ENCODE peak calls at places on chromosome 21, in nine cellular contexts. G, T, N, M, R, L, B, Q and D are unnamed samples.

GRCh38 chr21:31343680-31344480 is at the start of gene TIAM1:
- DNase-seq in G (no peak), T (no peak), N (peak; percentile 66), M (peak; percentile 64), R (peak; percentile 74), L (peak; percentile 75), B (peak; percentile 68), Q (peak; percentile 5), D (no peak)

GRCh38 chr21:39088831-39089380 is 94.3 kb downstream of the PSMG1 start:
- DNase-seq in G (no peak), T (no peak), N (peak; percentile 82), M (no peak), R (no peak), L (peak; percentile 58), B (no peak), Q (no peak), D (no peak)

GRCh38 chr21:38170283-38170682 is 86.5 kb upstream of the KCNJ15 start:
- DNase-seq in G (no peak), T (no peak), N (peak; percentile 12), M (no peak), R (no peak), L (peak; percentile 17), B (no peak), Q (no peak), D (no peak)

GRCh38 chr21:34190576-34191301 is 117.4 kb downstream of the MRPS6 start:
- DNase-seq in G (no peak), T (no peak), N (no peak), M (no peak), R (no peak), L (no peak), B (no peak), Q (no peak), D (no peak)

GRCh38 chr21:44294391-44295162 is 5.3 kb upstream of the PFKL start:
- DNase-seq in G (peak; percentile 69), T (no peak), N (peak; percentile 7), M (peak; percentile 75), R (peak; percentile 92), L (peak; percentile 40), B (peak; percentile 91), Q (no peak), D (peak; percentile 43)

GRCh38 chr21:41886331-41886730 is 7.2 kb upstream of the PRDM15 start:
- DNase-seq in G (no peak), T (no peak), N (no peak), M (no peak), R (no peak), L (no peak), B (no peak), Q (no peak), D (no peak)

GRCh38 chr21:17679002-17679600 is 66.4 kb upstream of the BTG3 start:
- DNase-seq in G (no peak), T (peak; percentile 29), N (peak; percentile 71), M (peak; percentile 24), R (no peak), L (peak; percentile 53), B (no peak), Q (no peak), D (no peak)

GRCh38 chr21:39660191-39660590 is 47.5 kb downstream of the B3GALT5 start:
- DNase-seq in G (no peak), T (no peak), N (peak; percentile 64), M (no peak), R (no peak), L (peak; percentile 49), B (peak; percentile 35), Q (no peak), D (no peak)

GRCh38 chr21:16708431-16708830 is 804.4 kb upstream of the CXADR start:
- DNase-seq in G (no peak), T (no peak), N (peak; percentile 29), M (no peak), R (no peak), L (peak; percentile 10), B (no peak), Q (no peak), D (no peak)

GRCh38 chr21:15841856-15842564 is 112.2 kb downstream of the USP25 start:
- DNase-seq in G (no peak), T (peak; percentile 53), N (peak; percentile 75), M (no peak), R (no peak), L (peak; percentile 56), B (no peak), Q (no peak), D (no peak)

GRCh38 chr21:42056996-42057689 is 14.0 kb upstream of the UMODL1 start:
- DNase-seq in G (no peak), T (no peak), N (peak; percentile 93), M (no peak), R (no peak), L (peak; percentile 53), B (no peak), Q (peak; percentile 75), D (no peak)

DNA sequence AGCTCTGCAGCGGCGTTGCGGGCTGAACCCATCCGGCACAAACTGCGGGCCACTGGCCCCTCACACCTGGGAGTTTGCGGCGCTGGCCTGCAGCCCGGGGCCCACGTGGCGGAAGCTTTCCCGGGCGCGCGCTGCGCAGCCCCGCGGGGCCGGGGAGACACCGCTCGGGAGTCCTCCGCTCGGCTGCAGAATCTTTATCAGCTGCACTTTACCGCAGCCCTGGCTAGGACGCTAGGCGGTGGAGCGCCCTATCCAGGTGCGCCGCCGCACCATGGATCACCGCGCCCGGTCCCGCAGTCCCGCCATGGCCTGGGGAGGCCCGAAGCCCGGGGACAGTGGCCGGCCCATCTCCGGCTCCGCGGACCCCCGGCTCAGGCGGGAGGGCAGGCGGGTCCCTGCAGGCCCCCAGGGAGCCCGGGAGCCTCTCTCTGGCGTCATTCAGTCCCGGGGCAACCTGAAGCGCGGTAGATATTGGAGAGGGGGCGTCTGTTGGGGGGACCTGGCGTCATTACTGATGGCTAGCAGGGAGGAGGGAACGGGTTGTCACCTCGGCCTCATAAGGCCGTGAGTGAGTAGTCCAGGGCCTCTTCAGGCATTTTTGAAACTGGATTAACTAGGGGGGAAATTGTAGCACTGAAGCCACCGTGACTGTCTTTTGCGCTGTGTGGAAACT is 5.7 kb upstream of the OLIG2 start:
- DNase-seq in G (no peak), T (no peak), N (no peak), M (no peak), R (no peak), L (no peak), B (no peak), Q (no peak), D (no peak)
- H3K27me3 ChIP-seq in G (peaks cover 2% of the 10 kb centered on the region), T (peaks cover 71% of the 10 kb centered on the region), N (peaks cover 84% of the 10 kb centered on the region), M (peaks cover 12% of the 10 kb centered on the region), R (peaks cover 89% of the 10 kb centered on the region), L (peaks cover 80% of the 10 kb centered on the region), B (peaks cover 100% of the 10 kb centered on the region), Q (no peaks in the 10 kb centered on the region), D (peaks cover 65% of the 10 kb centered on the region)

GRCh38 chr21:45453308-45453950 is 48.5 kb downstream of the COL18A1 start:
- DNase-seq in G (no peak), T (no peak), N (no peak), M (no peak), R (peak; percentile 18), L (no peak), B (peak; percentile 5), Q (no peak), D (no peak)

GRCh38 chr21:45455321-45456013 is 50.5 kb downstream of the COL18A1 start:
- DNase-seq in G (no peak), T (no peak), N (peak; percentile 22), M (no peak), R (peak; percentile 64), L (no peak), B (peak; percentile 55), Q (no peak), D (peak; percentile 26)

GRCh38 chr21:45452696-45453307 is 47.8 kb downstream of the COL18A1 start:
- DNase-seq in G (no peak), T (no peak), N (no peak), M (no peak), R (no peak), L (no peak), B (no peak), Q (no peak), D (no peak)

GRCh38 chr21:45454924-45455315 is 50.0 kb downstream of the COL18A1 start:
- DNase-seq in G (no peak), T (no peak), N (no peak), M (no peak), R (peak; percentile 52), L (no peak), B (peak; percentile 22), Q (no peak), D (no peak)

GRCh38 chr21:45454081-45454923 is 49.3 kb downstream of the COL18A1 start:
- DNase-seq in G (no peak), T (no peak), N (no peak), M (no peak), R (peak; percentile 54), L (no peak), B (peak; percentile 14), Q (no peak), D (no peak)
- H3K4me3 ChIP-seq in G (no peak overlapping the region), T (no peak overlapping the region), N (no peak overlapping the region), M (peak overlapping the region; percentile 47), R (no peak overlapping the region), L (no peak overlapping the region), B (peak overlapping the region; percentile 62), Q (peak overlapping the region; percentile 69), D (no peak overlapping the region)

GRCh38 chr21:32414579-32415358 is 2.3 kb downstream of the EVA1C start:
- DNase-seq in G (peak; percentile 7), T (no peak), N (peak; percentile 63), M (no peak), R (no peak), L (no peak), B (no peak), Q (no peak), D (no peak)
- H3K27me3 ChIP-seq in G (no peaks in the 10 kb centered on the region), T (peaks cover 2% of the 10 kb centered on the region), N (peaks cover 6% of the 10 kb centered on the region), M (no peaks in the 10 kb centered on the region), R (no peaks in the 10 kb centered on the region), L (no peaks in the 10 kb centered on the region), B (no peaks in the 10 kb centered on the region), Q (no peaks in the 10 kb centered on the region), D (no peaks in the 10 kb centered on the region)

GRCh38 chr21:26116456-26117011 is 54.0 kb downstream of the APP start:
- DNase-seq in G (no peak), T (no peak), N (peak; percentile 44), M (no peak), R (no peak), L (no peak), B (no peak), Q (no peak), D (no peak)
- H3K4me3 ChIP-seq in G (no peak overlapping the region), T (no peak overlapping the region), N (no peak overlapping the region), M (peak overlapping the region; percentile 14), R (no peak overlapping the region), L (no peak overlapping the region), B (peak overlapping the region; percentile 21), Q (no peak overlapping the region), D (no peak overlapping the region)

DNA sequence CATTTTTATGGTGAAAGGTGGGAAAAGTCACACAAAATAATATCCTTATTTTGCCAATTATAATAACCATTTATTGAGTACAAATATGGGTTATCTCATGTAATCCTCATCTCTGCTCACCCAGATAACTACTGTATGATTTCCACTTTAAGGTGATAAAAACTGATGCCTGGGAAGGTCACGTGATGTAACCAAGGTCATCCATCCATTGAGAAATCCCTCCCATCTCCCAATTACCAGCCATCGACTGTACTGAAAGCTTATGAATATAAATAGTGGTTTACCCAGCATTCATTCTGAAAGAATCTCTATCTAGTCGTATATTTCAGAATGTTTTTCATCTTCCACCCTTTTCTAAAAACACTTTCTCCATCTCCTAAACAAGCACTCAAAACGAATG is 55.0 kb upstream of the IFNAR2 start:
- DNase-seq in G (no peak), T (no peak), N (no peak), M (no peak), R (no peak), L (no peak), B (no peak), Q (no peak), D (no peak)
- H3K27me3 ChIP-seq in G (no peaks in the 10 kb centered on the region), T (peaks cover 8% of the 10 kb centered on the region), N (peaks cover 26% of the 10 kb centered on the region), M (no peaks in the 10 kb centered on the region), R (peaks cover 15% of the 10 kb centered on the region), L (peaks cover 2% of the 10 kb centered on the region), B (peaks cover 26% of the 10 kb centered on the region), Q (no peaks in the 10 kb centered on the region), D (no peaks in the 10 kb centered on the region)